ENCODE peak calls at places on chromosomes 6 and 20, in eight cellular contexts. F, R, E, U, W, H, K and L are unnamed samples.

GRCh38 chr20:37192137-37192854 is 12.9 kb upstream of the MROH8 start:
- DNase-seq in K (peak), W (peak), U (peak), R (peak), F (peak), H (peak), E (peak), L (peak)

GRCh38 chr6:19782588-19782987 is 54.6 kb upstream of the ID4 start:
- DNase-seq in E (no peak), U (no peak), H (no peak), K (no peak), W (no peak), R (no peak), F (no peak), L (no peak)

GRCh38 chr6:42030585-42031506 is 19.5 kb upstream of the TAF8 start:
- DNase-seq in R (peak), E (no peak), F (no peak), W (peak), H (peak), K (peak), U (no peak), L (no peak)

GRCh38 chr6:75723382-75723781 is 25.7 kb upstream of the MYO6 start:
- DNase-seq in W (no peak), R (no peak), K (no peak), E (no peak), F (no peak), H (no peak), U (no peak), L (no peak)

GRCh38 chr6:36387440-36388303 is at the start of gene ETV7:
- DNase-seq in H (no peak), R (peak), U (no peak), E (peak), K (no peak), F (no peak), W (peak), L (peak)

GRCh38 chr20:17542993-17543412 is 11.8 kb upstream of the BFSP1 start:
- DNase-seq in U (no peak), R (no peak), F (no peak), E (no peak), K (peak), H (peak), W (peak), L (no peak)

GRCh38 chr6:167306401-167306998 is 15.4 kb downstream of the UNC93A start:
- DNase-seq in E (no peak), K (peak), R (no peak), F (no peak), W (no peak), U (no peak), H (no peak), L (no peak)

GRCh38 chr20:33477386-33478234 is 12.3 kb upstream of the CBFA2T2 start:
- DNase-seq in E (no peak), K (no peak), H (no peak), U (no peak), R (peak), F (no peak), W (no peak), L (no peak)

DNA sequence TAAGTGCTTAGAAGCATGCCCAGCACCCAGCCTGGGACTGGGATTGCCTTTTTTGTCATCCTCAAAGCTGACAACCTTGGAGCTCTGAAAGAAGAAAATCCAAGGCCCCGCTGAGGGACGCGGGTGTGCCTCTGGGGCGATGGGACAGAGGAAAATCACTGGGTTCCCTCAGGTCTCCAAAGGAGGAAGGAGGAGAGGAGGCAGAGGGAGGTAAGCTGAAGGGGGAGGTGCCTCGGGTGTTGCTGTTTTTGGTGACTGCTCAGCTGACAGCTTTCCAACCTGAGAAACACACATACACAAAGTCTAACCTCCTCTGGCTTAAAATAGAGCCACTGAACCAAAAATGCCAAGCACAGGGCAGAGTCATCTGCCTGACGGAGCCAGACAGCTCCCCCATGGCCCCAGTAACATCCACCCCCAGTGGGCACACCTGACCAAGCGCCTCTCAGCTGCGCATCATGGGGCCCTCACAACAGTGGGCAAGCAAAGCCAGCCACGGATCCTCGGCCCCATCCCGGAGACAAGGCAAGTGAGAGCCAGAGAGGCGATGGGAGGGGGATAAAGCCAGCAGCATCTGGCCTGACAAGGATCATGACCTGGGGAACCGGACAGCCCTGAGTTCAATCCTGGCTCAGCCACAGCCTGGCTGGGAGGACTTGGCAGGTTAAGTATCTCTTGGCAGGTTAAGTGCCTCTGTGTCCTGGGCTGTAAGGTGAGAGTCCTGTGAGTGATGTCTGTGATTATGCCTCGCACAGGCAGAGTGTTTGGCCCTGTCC is 3.2 kb upstream of the KCNK15 start:
- DNase-seq in E (no peak), W (no peak), F (no peak), H (no peak), U (no peak), K (no peak), R (no peak), L (no peak)
- TF ChIP-seq CTCF in E (no peak), W (no peak), F (no peak), H (no peak), U (no peak), K (no peak), R (no peak), L (no peak)

GRCh38 chr6:17281497-17282481 is 628 bp downstream of the RBM24 start:
- DNase-seq in U (no peak), K (peak), R (no peak), E (peak), F (no peak), H (peak), W (peak), L (peak)
- TF ChIP-seq CTCF in U (no peak), K (no peak), R (no peak), E (no peak), F (no peak), H (no peak), W (no peak), L (no peak)

DNA sequence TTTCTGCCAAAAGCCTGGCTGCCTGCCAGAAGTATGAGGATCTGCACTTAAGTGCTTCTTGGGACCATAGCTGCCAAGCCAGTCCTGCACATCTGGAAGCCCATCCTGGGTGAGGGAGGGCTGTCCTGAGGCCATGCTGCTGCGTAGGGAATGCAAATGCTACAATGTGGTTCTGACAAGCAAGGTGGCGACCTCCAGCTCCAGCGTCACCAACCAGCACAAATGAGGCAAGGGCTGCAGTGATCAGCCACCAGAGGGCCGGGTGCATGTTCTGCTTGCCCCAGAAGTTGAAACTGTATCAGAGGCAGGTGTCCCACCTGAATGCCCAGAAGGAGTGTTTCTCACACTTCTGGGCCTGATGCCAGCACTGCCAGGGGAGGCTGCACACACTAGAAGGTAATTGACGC is 99.1 kb upstream of the KCNQ5 start:
- DNase-seq in U (no peak), H (no peak), E (peak), K (no peak), R (no peak), W (no peak), F (no peak), L (peak)
- TF ChIP-seq CTCF in U (no peak), H (peak), E (peak), K (no peak), R (no peak), W (no peak), F (no peak), L (no peak)

DNA sequence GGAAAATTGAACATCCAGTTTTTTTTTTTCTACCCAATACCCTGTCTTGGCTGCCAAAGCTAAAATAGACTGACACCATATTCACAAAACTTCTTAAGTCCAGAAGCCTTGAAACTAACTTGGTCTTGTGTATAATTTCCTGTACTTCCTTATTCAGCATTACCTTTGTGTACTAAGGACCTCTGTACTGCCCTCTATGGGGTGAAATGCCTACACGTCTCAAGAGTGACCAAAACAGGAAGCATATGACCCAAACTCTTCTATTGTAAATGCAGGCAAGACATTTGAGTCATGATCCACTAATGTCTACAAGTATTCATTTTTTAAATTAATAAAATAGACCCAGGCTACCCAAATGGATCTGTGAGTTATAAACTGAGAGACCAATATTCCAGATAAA is 50.4 kb downstream of the HMGCLL1 start:
- DNase-seq in E (peak), H (peak), W (peak), R (no peak), F (peak), K (peak), U (no peak), L (peak)
- TF ChIP-seq CTCF in E (peak), H (peak), W (peak), R (peak), F (peak), K (peak), U (no peak), L (peak)

DNA sequence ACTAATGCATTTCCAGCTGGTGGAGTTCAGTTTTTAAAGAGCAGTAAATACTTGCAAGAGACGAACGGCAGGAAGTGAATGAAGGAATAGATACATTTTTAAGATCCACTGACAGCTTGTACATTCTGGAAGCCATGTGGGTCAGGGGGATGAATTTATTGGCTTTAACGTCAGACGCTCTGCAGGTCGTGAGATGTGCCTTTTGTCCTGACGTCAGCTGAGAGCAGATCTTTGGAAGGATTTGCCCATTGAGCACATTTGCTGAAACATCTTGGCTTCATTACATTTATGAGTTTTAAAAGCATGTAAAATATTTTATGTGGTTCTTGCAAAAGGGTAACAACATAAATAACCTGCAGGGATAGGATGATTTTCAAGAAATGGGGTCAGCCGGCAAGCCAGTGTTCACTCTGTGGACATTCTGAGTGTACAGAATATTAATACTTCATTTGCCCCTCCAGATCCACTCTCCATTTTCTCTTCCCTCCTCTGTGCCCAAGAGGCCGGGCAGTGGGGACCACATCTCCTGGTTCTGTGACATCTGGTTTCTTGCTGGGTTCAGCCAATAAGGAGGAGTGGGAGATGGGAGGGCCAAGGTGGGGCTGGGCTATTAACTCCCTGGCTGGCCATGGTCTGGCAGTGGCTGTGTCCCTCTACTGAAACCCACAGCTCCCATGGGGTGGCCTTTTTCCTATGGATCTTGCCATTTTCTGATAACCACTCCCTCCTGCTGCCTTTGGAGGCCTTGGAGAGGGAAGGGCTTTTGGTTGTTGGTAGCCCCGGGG is 29.8 kb upstream of the SALL4 start:
- DNase-seq in U (no peak), K (no peak), W (no peak), F (no peak), H (no peak), E (no peak), R (no peak), L (no peak)
- TF ChIP-seq CTCF in U (no peak), K (no peak), W (no peak), F (no peak), H (no peak), E (no peak), R (no peak), L (no peak)

GRCh38 chr20:38294334-38294592 is 9.7 kb upstream of the BPI start:
- DNase-seq in H (no peak), U (no peak), E (no peak), K (no peak), R (no peak), F (no peak), W (no peak), L (no peak)

GRCh38 chr20:38291582-38291918 is 12.4 kb upstream of the BPI start:
- DNase-seq in R (no peak), F (no peak), K (no peak), H (no peak), E (no peak), W (no peak), U (no peak), L (no peak)

GRCh38 chr20:38293490-38294333 is 10.2 kb upstream of the BPI start:
- DNase-seq in K (no peak), U (no peak), W (no peak), R (no peak), F (no peak), E (no peak), H (no peak), L (no peak)

GRCh38 chr20:38291961-38292360 is 12.0 kb upstream of the BPI start:
- DNase-seq in E (no peak), F (no peak), R (no peak), H (no peak), W (no peak), U (no peak), K (no peak), L (no peak)

DNA sequence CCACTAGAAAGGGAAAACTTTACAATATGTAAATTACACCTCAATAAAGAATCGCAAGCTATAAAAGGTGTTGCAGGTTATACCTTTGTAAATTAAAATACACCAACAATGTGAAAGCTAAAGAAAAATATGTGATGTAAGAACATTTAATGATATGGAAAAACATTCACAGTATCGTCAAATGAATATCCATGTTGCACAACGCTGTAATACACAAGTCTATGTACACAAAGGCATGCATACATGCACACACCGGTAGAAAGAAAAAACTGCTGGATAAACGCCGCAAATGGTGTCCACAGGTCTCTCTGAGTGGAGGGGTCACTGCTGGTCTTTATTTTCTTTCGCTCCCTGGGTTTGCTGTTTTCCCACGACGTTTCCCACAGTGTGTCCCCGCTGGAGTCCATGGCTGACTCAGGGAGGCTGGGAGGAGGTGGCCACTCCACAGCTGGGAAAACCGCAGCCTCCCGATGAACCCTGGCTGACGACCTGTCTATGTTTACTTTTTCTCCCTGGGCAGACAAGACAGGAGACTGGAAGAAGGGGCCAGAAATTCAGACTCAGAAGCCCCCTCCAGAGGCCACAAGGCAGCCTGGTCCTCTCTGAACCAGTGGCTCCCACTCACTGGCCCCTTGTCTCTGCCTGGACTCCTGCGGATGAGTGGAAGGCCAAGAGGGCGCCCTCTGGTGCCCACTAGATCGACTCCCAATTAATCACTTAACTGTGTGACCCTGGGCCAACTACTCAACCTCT is 13.0 kb upstream of the BPI start:
- DNase-seq in U (peak), H (peak), R (no peak), E (peak), W (peak), F (peak), K (peak), L (peak)
- TF ChIP-seq CTCF in U (peak), H (peak), R (peak), E (peak), W (peak), F (peak), K (peak), L (peak)

DNA sequence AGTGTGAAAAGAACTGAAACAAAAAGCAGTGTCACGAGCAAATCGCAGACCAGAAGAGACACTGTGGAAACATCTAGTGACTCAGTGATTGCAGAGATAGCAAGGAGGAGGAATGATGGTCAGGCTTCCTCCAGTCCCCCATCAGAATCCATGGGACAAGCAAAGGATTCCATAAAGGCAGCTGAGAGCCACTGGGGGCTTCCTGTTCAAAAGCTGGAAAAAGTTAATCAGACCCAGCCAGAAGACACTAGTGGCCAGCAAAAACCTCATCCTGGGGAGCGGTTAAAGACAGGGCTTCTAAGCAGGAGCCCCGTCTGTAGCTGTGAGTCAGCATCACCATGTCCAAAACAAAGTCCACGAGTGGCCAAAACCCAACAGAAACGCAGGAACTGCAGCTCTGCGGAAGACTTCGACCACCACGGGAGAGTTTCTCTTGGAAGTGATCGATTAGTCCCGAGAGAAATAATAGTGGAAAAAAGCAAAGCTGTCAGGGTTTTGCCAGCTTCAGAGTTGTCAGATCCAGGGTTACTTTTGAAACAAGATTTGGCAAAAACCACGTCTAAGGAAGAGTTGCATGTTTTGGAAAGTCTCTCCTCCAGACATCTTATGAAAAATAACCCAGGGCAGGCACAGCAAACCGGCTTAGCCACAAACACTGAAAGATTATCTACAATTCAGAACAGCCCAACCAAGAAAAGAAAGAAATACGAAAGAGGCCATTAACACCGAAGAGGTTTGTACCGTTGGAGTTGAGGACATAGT is 51.0 kb downstream of the JAG1 start:
- DNase-seq in H (peak), K (peak), R (no peak), E (no peak), F (no peak), U (peak), W (peak), L (no peak)
- TF ChIP-seq CTCF in H (peak), K (no peak), R (no peak), E (no peak), F (no peak), U (no peak), W (no peak), L (no peak)

GRCh38 chr20:50381771-50382593 is 128.2 kb upstream of the PTPN1 start:
- DNase-seq in E (no peak), K (no peak), W (no peak), H (no peak), F (no peak), U (no peak), R (no peak), L (no peak)

GRCh38 chr20:50379991-50380696 is 130.0 kb upstream of the PTPN1 start:
- DNase-seq in R (no peak), F (no peak), U (no peak), W (no peak), H (no peak), K (no peak), E (no peak), L (no peak)

GRCh38 chr20:50379049-50379990 is 130.9 kb upstream of the PTPN1 start:
- DNase-seq in F (peak), W (peak), E (no peak), K (no peak), U (peak), H (peak), R (no peak), L (peak)

GRCh38 chr20:50381053-50381732 is 129.0 kb upstream of the PTPN1 start:
- DNase-seq in E (no peak), U (no peak), H (no peak), W (no peak), R (no peak), F (no peak), K (no peak), L (no peak)

DNA sequence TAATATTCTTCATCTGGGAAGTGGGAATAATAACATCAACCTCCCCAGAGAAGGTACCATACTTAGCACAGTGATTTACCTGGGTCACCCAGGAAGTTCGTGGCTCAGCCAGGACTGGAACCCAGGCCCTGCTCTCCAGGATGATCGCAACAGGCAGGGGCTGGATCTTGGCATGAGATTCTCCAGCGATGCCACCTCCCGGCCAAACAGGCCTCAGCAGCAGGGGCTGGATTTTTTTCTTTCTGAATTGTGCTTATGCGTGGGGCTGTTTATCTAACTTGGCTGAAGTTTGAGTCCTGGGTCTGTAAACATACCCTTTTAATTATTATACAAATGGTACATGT is 129.5 kb upstream of the PTPN1 start:
- DNase-seq in H (peak), K (peak), U (no peak), R (no peak), E (no peak), W (peak), F (no peak), L (peak)
- TF ChIP-seq CTCF in H (peak), K (peak), U (no peak), R (peak), E (no peak), W (peak), F (peak), L (peak)

DNA sequence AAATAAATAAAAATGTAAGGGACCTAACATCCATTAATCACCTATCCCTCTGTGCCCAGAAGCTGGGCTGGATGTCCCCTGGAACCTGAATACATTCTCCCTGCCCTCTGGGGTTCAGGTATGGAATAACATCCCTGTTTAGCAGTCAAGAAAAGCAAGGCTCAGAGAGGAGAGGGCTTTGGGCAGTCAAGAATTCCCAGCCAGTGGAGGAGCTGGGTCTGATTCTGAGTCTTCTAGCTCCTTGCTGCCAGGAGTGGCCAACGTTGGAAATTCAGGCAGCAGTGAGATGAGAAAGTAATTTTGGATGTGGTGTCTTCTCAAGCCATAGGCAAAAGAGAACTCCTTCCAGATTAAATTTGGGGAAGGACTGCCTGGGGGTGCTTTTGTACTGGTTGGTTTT is 42.6 kb upstream of the ZNFX1 start:
- DNase-seq in K (peak), H (peak), R (peak), U (no peak), E (peak), W (peak), F (no peak), L (peak)
- TF ChIP-seq CTCF in K (peak), H (peak), R (peak), U (no peak), E (peak), W (peak), F (peak), L (peak)